ENCODE peak calls at places on chromosome 10, in eight cellular contexts. One of them, this sample, is unnamed.

GRCh38 chr10:32459072-32459703 is 13.2 kb downstream of the CCDC7 start:
- DNase-seq in upper lobe of right lung: no peak
- DNase-seq in naive thymus-derived CD4-positive, alpha-beta T cell: peak
- DNase-seq in NB4: no peak
- DNase-seq in A549: no peak
- DNase-seq in mesendoderm: no peak
- DNase-seq in dorsolateral prefrontal cortex: no peak
- DNase-seq in H7: no peak
- DNase-seq in this sample: peak

GRCh38 chr10:101066890-101067355 is 5.1 kb downstream of the KAZALD1 start:
- DNase-seq in H7: peak
- DNase-seq in mesendoderm: no peak
- DNase-seq in upper lobe of right lung: no peak
- DNase-seq in naive thymus-derived CD4-positive, alpha-beta T cell: no peak
- DNase-seq in A549: peak
- DNase-seq in dorsolateral prefrontal cortex: no peak
- DNase-seq in NB4: no peak
- DNase-seq in this sample: no peak

GRCh38 chr10:121678631-121679174 is 80.5 kb upstream of the FGFR2 start:
- DNase-seq in H7: no peak
- DNase-seq in dorsolateral prefrontal cortex: no peak
- DNase-seq in NB4: no peak
- DNase-seq in naive thymus-derived CD4-positive, alpha-beta T cell: no peak
- DNase-seq in A549: no peak
- DNase-seq in upper lobe of right lung: no peak
- DNase-seq in mesendoderm: no peak
- DNase-seq in this sample: no peak

GRCh38 chr10:110074298-110074697 is 66.5 kb downstream of the ADD3 start:
- DNase-seq in A549: no peak
- DNase-seq in dorsolateral prefrontal cortex: no peak
- DNase-seq in mesendoderm: no peak
- DNase-seq in naive thymus-derived CD4-positive, alpha-beta T cell: no peak
- DNase-seq in upper lobe of right lung: no peak
- DNase-seq in NB4: peak
- DNase-seq in H7: no peak
- DNase-seq in this sample: no peak

GRCh38 chr10:97713828-97714400 is 384 bp downstream of the MARVELD1 start:
- DNase-seq in upper lobe of right lung: no peak
- DNase-seq in dorsolateral prefrontal cortex: peak
- DNase-seq in NB4: peak
- DNase-seq in H7: peak
- DNase-seq in A549: peak
- DNase-seq in naive thymus-derived CD4-positive, alpha-beta T cell: peak
- DNase-seq in mesendoderm: peak
- DNase-seq in this sample: peak

GRCh38 chr10:71448146-71448545 is 51.4 kb downstream of the CDH23 start:
- DNase-seq in dorsolateral prefrontal cortex: no peak
- DNase-seq in H7: no peak
- DNase-seq in upper lobe of right lung: no peak
- DNase-seq in naive thymus-derived CD4-positive, alpha-beta T cell: no peak
- DNase-seq in mesendoderm: no peak
- DNase-seq in A549: no peak
- DNase-seq in NB4: no peak
- DNase-seq in this sample: no peak

GRCh38 chr10:35611750-35612149 is 6.6 kb downstream of the GJD4 start:
- DNase-seq in NB4: peak
- DNase-seq in A549: no peak
- DNase-seq in naive thymus-derived CD4-positive, alpha-beta T cell: no peak
- DNase-seq in upper lobe of right lung: no peak
- DNase-seq in dorsolateral prefrontal cortex: no peak
- DNase-seq in mesendoderm: peak
- DNase-seq in H7: peak
- DNase-seq in this sample: no peak

GRCh38 chr10:24428410-24428782 is 219.5 kb downstream of the KIAA1217 start:
- DNase-seq in NB4: no peak
- DNase-seq in mesendoderm: peak
- DNase-seq in dorsolateral prefrontal cortex: no peak
- DNase-seq in upper lobe of right lung: no peak
- DNase-seq in naive thymus-derived CD4-positive, alpha-beta T cell: no peak
- DNase-seq in H7: no peak
- DNase-seq in A549: no peak
- DNase-seq in this sample: no peak

GRCh38 chr10:7345717-7346116 is 65.1 kb downstream of the SFMBT2 start:
- DNase-seq in dorsolateral prefrontal cortex: no peak
- DNase-seq in mesendoderm: no peak
- DNase-seq in NB4: no peak
- DNase-seq in A549: no peak
- DNase-seq in naive thymus-derived CD4-positive, alpha-beta T cell: no peak
- DNase-seq in H7: no peak
- DNase-seq in upper lobe of right lung: no peak
- DNase-seq in this sample: no peak

GRCh38 chr10:132826524-132827422 is 40.8 kb upstream of the NKX6-2 start:
- DNase-seq in NB4: no peak
- DNase-seq in H7: no peak
- DNase-seq in mesendoderm: no peak
- DNase-seq in dorsolateral prefrontal cortex: no peak
- DNase-seq in A549: no peak
- DNase-seq in upper lobe of right lung: no peak
- DNase-seq in naive thymus-derived CD4-positive, alpha-beta T cell: no peak
- DNase-seq in this sample: no peak

GRCh38 chr10:13340626-13341370 is 7.3 kb downstream of the SEPHS1 start:
- DNase-seq in upper lobe of right lung: no peak
- DNase-seq in NB4: no peak
- DNase-seq in H7: no peak
- DNase-seq in naive thymus-derived CD4-positive, alpha-beta T cell: no peak
- DNase-seq in dorsolateral prefrontal cortex: peak
- DNase-seq in mesendoderm: no peak
- DNase-seq in A549: no peak
- DNase-seq in this sample: no peak

GRCh38 chr10:131907679-131908078 is 6.9 kb downstream of the PPP2R2D start:
- DNase-seq in naive thymus-derived CD4-positive, alpha-beta T cell: peak
- DNase-seq in H7: no peak
- DNase-seq in NB4: no peak
- DNase-seq in A549: no peak
- DNase-seq in mesendoderm: no peak
- DNase-seq in dorsolateral prefrontal cortex: no peak
- DNase-seq in upper lobe of right lung: no peak
- DNase-seq in this sample: no peak

GRCh38 chr10:99709480-99710229 is 22.3 kb downstream of the COX15 start:
- DNase-seq in NB4: no peak
- DNase-seq in upper lobe of right lung: no peak
- DNase-seq in mesendoderm: peak
- DNase-seq in H7: peak
- DNase-seq in A549: no peak
- DNase-seq in naive thymus-derived CD4-positive, alpha-beta T cell: no peak
- DNase-seq in dorsolateral prefrontal cortex: no peak
- DNase-seq in this sample: no peak

GRCh38 chr10:1418031-1418550 is 319.2 kb downstream of the ADARB2 start:
- DNase-seq in NB4: no peak
- DNase-seq in H7: no peak
- DNase-seq in naive thymus-derived CD4-positive, alpha-beta T cell: no peak
- DNase-seq in A549: no peak
- DNase-seq in mesendoderm: no peak
- DNase-seq in upper lobe of right lung: no peak
- DNase-seq in dorsolateral prefrontal cortex: no peak
- DNase-seq in this sample: no peak

GRCh38 chr10:131274133-131274880 is 37.2 kb downstream of the TCERG1L start:
- DNase-seq in dorsolateral prefrontal cortex: no peak
- DNase-seq in A549: no peak
- DNase-seq in naive thymus-derived CD4-positive, alpha-beta T cell: no peak
- DNase-seq in H7: peak
- DNase-seq in upper lobe of right lung: no peak
- DNase-seq in mesendoderm: no peak
- DNase-seq in NB4: no peak
- DNase-seq in this sample: no peak

GRCh38 chr10:22022257-22023051 is 18.9 kb upstream of the DNAJC1 start:
- DNase-seq in H7: no peak
- DNase-seq in dorsolateral prefrontal cortex: peak
- DNase-seq in naive thymus-derived CD4-positive, alpha-beta T cell: peak
- DNase-seq in NB4: peak
- DNase-seq in A549: no peak
- DNase-seq in upper lobe of right lung: no peak
- DNase-seq in mesendoderm: no peak
- DNase-seq in this sample: peak

GRCh38 chr10:17802966-17803365 is 6.2 kb upstream of the MRC1 start:
- DNase-seq in dorsolateral prefrontal cortex: no peak
- DNase-seq in mesendoderm: no peak
- DNase-seq in NB4: no peak
- DNase-seq in A549: no peak
- DNase-seq in H7: no peak
- DNase-seq in naive thymus-derived CD4-positive, alpha-beta T cell: no peak
- DNase-seq in upper lobe of right lung: no peak
- DNase-seq in this sample: no peak

GRCh38 chr10:90161-90560 is 41.1 kb upstream of the TUBB8 start:
- DNase-seq in H7: no peak
- DNase-seq in mesendoderm: no peak
- DNase-seq in naive thymus-derived CD4-positive, alpha-beta T cell: no peak
- DNase-seq in A549: no peak
- DNase-seq in dorsolateral prefrontal cortex: no peak
- DNase-seq in NB4: no peak
- DNase-seq in upper lobe of right lung: no peak
- DNase-seq in this sample: no peak

GRCh38 chr10:92153-92552 is 43.1 kb upstream of the TUBB8 start:
- DNase-seq in NB4: no peak
- DNase-seq in mesendoderm: no peak
- DNase-seq in H7: no peak
- DNase-seq in upper lobe of right lung: no peak
- DNase-seq in A549: no peak
- DNase-seq in dorsolateral prefrontal cortex: no peak
- DNase-seq in naive thymus-derived CD4-positive, alpha-beta T cell: no peak
- DNase-seq in this sample: no peak

GRCh38 chr10:94613-95012 is 40.6 kb upstream of the ZMYND11 start:
- DNase-seq in dorsolateral prefrontal cortex: no peak
- DNase-seq in A549: no peak
- DNase-seq in H7: no peak
- DNase-seq in naive thymus-derived CD4-positive, alpha-beta T cell: no peak
- DNase-seq in upper lobe of right lung: no peak
- DNase-seq in mesendoderm: no peak
- DNase-seq in NB4: no peak
- DNase-seq in this sample: no peak

GRCh38 chr10:91313-91712 is 42.2 kb upstream of the TUBB8 start:
- DNase-seq in H7: no peak
- DNase-seq in NB4: no peak
- DNase-seq in dorsolateral prefrontal cortex: no peak
- DNase-seq in upper lobe of right lung: no peak
- DNase-seq in mesendoderm: no peak
- DNase-seq in naive thymus-derived CD4-positive, alpha-beta T cell: no peak
- DNase-seq in A549: no peak
- DNase-seq in this sample: no peak

DNA sequence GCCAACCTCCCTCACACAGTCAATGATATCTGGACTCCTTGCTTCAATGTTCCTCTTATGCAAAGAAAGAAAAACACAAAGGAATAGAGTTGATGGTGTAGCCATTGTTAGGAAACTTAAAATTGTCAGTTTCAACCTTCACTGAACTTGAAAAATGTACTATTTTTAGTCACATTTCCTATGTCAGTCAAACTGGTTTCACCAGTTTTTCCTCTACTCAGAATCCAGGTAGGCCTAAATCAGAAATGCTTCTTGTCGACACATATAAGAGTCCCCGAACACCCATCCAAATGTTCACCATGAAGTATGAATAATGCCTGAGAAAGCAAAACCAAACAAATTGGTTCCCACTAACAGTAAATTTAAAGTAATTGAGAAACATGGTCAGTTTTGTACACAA is 42.4 kb upstream of the ZMYND11 start:
- DNase-seq in upper lobe of right lung: no peak
- DNase-seq in naive thymus-derived CD4-positive, alpha-beta T cell: no peak
- DNase-seq in NB4: no peak
- DNase-seq in mesendoderm: no peak
- DNase-seq in A549: no peak
- DNase-seq in dorsolateral prefrontal cortex: no peak
- DNase-seq in H7: no peak
- DNase-seq in this sample: no peak
- H3K4me3 ChIP-seq in upper lobe of right lung: no peak
- H3K4me3 ChIP-seq in naive thymus-derived CD4-positive, alpha-beta T cell: no peak
- H3K4me3 ChIP-seq in NB4: no peak
- H3K4me3 ChIP-seq in mesendoderm: no peak
- H3K4me3 ChIP-seq in A549: no peak
- H3K4me3 ChIP-seq in dorsolateral prefrontal cortex: no peak
- H3K4me3 ChIP-seq in H7: no peak
- H3K4me3 ChIP-seq in this sample: no peak

DNA sequence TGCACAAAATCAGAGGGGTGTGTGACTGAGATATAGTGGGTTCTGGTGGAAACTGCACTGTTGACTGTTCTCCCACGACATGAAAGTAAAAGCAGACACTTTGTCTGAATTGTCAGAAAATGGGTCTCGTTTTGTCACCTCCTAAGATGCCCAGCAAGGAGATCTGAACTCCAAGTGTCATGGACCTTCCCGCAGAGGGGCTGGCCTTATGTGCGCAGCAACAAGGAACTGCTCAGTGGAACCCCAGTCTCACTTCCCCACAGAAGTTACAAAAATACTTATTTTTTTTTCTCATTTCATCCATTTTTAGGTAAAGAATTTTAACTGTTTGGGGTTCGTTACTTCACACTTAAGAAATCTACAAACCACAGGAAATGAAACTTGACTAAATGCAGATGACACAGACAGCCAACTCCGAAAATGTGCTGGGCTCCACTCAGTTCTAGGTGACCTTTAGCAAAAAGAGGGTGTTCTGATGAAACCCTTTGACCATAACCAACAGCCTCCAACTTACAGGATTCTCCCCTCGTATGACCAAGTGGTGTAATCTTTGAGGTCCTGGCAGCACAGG is 115.0 kb downstream of the FAM107B start:
- DNase-seq in NB4: peak
- DNase-seq in upper lobe of right lung: peak
- DNase-seq in H7: no peak
- DNase-seq in A549: no peak
- DNase-seq in naive thymus-derived CD4-positive, alpha-beta T cell: peak
- DNase-seq in mesendoderm: no peak
- DNase-seq in dorsolateral prefrontal cortex: no peak
- DNase-seq in this sample: peak
- H3K4me3 ChIP-seq in NB4: peak
- H3K4me3 ChIP-seq in upper lobe of right lung: no peak
- H3K4me3 ChIP-seq in H7: no peak
- H3K4me3 ChIP-seq in A549: no peak
- H3K4me3 ChIP-seq in naive thymus-derived CD4-positive, alpha-beta T cell: peak
- H3K4me3 ChIP-seq in mesendoderm: no peak
- H3K4me3 ChIP-seq in dorsolateral prefrontal cortex: no peak
- H3K4me3 ChIP-seq in this sample: no peak

DNA sequence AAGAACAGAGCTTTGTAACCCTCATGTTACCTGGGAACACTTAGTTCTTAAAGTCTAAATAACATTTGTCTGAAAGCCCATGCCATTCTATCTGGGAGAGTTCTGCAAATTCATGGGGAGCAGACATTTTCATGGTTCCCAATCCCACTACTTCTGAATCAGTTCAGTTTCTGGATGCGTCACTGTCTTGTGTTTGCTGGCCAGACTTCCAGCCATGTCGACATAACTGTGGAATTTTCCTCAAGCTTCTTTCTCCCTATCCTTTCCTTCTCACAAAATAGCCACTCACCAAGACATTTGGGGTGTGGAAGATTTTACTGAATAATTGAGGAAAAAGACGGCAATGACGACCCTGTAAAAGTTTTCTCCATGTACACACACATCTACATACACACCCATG is 272.5 kb downstream of the NEBL start:
- DNase-seq in mesendoderm: no peak
- DNase-seq in naive thymus-derived CD4-positive, alpha-beta T cell: no peak
- DNase-seq in dorsolateral prefrontal cortex: no peak
- DNase-seq in NB4: no peak
- DNase-seq in H7: no peak
- DNase-seq in A549: no peak
- DNase-seq in upper lobe of right lung: no peak
- DNase-seq in this sample: no peak
- H3K4me3 ChIP-seq in mesendoderm: no peak
- H3K4me3 ChIP-seq in naive thymus-derived CD4-positive, alpha-beta T cell: no peak
- H3K4me3 ChIP-seq in dorsolateral prefrontal cortex: no peak
- H3K4me3 ChIP-seq in NB4: no peak
- H3K4me3 ChIP-seq in H7: no peak
- H3K4me3 ChIP-seq in A549: no peak
- H3K4me3 ChIP-seq in upper lobe of right lung: no peak
- H3K4me3 ChIP-seq in this sample: no peak

GRCh38 chr10:11265486-11265885 is 247.8 kb downstream of the CELF2 start:
- DNase-seq in A549: no peak
- DNase-seq in naive thymus-derived CD4-positive, alpha-beta T cell: no peak
- DNase-seq in NB4: no peak
- DNase-seq in H7: no peak
- DNase-seq in upper lobe of right lung: no peak
- DNase-seq in dorsolateral prefrontal cortex: no peak
- DNase-seq in mesendoderm: no peak
- DNase-seq in this sample: no peak
- H3K4me3 ChIP-seq in A549: no peak
- H3K4me3 ChIP-seq in naive thymus-derived CD4-positive, alpha-beta T cell: no peak
- H3K4me3 ChIP-seq in NB4: no peak
- H3K4me3 ChIP-seq in H7: no peak
- H3K4me3 ChIP-seq in upper lobe of right lung: no peak
- H3K4me3 ChIP-seq in dorsolateral prefrontal cortex: no peak
- H3K4me3 ChIP-seq in mesendoderm: no peak
- H3K4me3 ChIP-seq in this sample: no peak